ENCODE peak calls at places on chromosomes 6 and 20, in five cellular contexts. D, S, X, R and G are unnamed samples.

GRCh38 chr6:45115696-45116095 is 212.4 kb upstream of the RUNX2 start:
- DNase-seq in D (no peak), S (no peak), X (no peak), R (no peak), G (no peak)

GRCh38 chr6:2940851-2941250 is 30.5 kb downstream of the SERPINB6 start:
- DNase-seq in D (no peak), S (no peak), X (no peak), R (no peak), G (no peak)

GRCh38 chr20:52847029-52847660 is 125.0 kb upstream of the TSHZ2 start:
- DNase-seq in D (no peak), S (no peak), X (no peak), R (no peak), G (no peak)

GRCh38 chr6:135346747-135347146 is 150.8 kb downstream of the AHI1 start:
- DNase-seq in D (no peak), S (no peak), X (no peak), R (no peak), G (no peak)

GRCh38 chr20:51311636-51312479 is 230.7 kb downstream of the NFATC2 start:
- DNase-seq in D (no peak), S (no peak), X (no peak), R (no peak), G (no peak)

GRCh38 chr6:140138311-140138994 is 764.0 kb upstream of the CITED2 start:
- DNase-seq in D (no peak), S (no peak), X (no peak), R (no peak), G (no peak)

GRCh38 chr20:14264869-14265268 is 72.5 kb downstream of the FLRT3 start:
- DNase-seq in D (no peak), S (no peak), X (no peak), R (peak), G (no peak)

GRCh38 chr6:3893914-3894313 is 44.7 kb downstream of the FAM50B start:
- DNase-seq in D (no peak), S (no peak), X (no peak), R (no peak), G (no peak)